ENCODE peak calls at places on chromosomes 4 and X, in six cellular contexts. L is left lung, O is fibroblast of pulmonary artery, W is fibroblast of the aortic adventitia, N is Calu3, E is stomach. Q is an unnamed sample.

GRCh38 chr4:34108456-34108855 is 2135.9 kb downstream of the ARAP2 start:
- DNase-seq in E (no peak), W (peak; percentile 1), L (no peak), O (peak; percentile 32), N (no peak), Q (no peak)

GRCh38 chr4:183888564-183888963 is 16.5 kb upstream of the STOX2 start:
- DNase-seq in O (no peak), L (no peak), E (no peak), N (no peak), W (no peak), Q (no peak)

GRCh38 chr4:152586668-152587067 is 50.8 kb upstream of the FBXW7 start:
- DNase-seq in W (no peak), L (no peak), N (no peak), O (no peak), E (no peak), Q (no peak)

GRCh38 chrX:106955004-106955772 is 35.0 kb downstream of the CLDN2 start:
- DNase-seq in L (no peak), O (peak; percentile 28), N (no peak), W (peak; percentile 28), E (no peak), Q (no peak)

GRCh38 chr4:170226288-170226687 is 136.5 kb upstream of the AADAT start:
- DNase-seq in L (no peak), N (peak; percentile 63), E (no peak), W (no peak), O (no peak), Q (no peak)

GRCh38 chrX:121641560-121641959 is 594.1 kb downstream of the GLUD2 start:
- DNase-seq in L (no peak), O (peak; percentile 18), E (no peak), N (no peak), W (peak; percentile 70), Q (no peak)

GRCh38 chr4:7845493-7846124 is 94.1 kb downstream of the AFAP1 start:
- DNase-seq in N (no peak), L (no peak), W (no peak), E (no peak), O (no peak), Q (no peak)

GRCh38 chrX:27336466-27337091 is 126.6 kb downstream of the PPP4R3C start:
- DNase-seq in O (peak; percentile 31), W (peak; percentile 0), L (no peak), N (peak; percentile 38), E (peak; percentile 33), Q (no peak)

GRCh38 chrX:14065800-14066199 is 36.1 kb upstream of the GEMIN8 start:
- DNase-seq in N (no peak), W (no peak), E (no peak), O (no peak), L (no peak), Q (no peak)

GRCh38 chr4:23290656-23291055 is 597.9 kb downstream of the GBA3 start:
- DNase-seq in N (no peak), W (no peak), E (no peak), L (no peak), O (peak; percentile 61), Q (no peak)

GRCh38 chrX:74579597-74580209 is 34.7 kb downstream of the RLIM start:
- DNase-seq in N (no peak), O (no peak), W (peak; percentile 53), E (no peak), L (no peak), Q (no peak)

GRCh38 chr4:116839826-116840225 is 245.6 kb downstream of the TRAM1L1 start:
- DNase-seq in E (no peak), L (no peak), N (no peak), O (peak; percentile 1), W (peak; percentile 0), Q (no peak)

GRCh38 chr4:77076889-77077635 is 1.3 kb upstream of the CCNI start:
- DNase-seq in L (no peak), W (no peak), E (no peak), N (no peak), O (no peak), Q (no peak)

GRCh38 chr4:148058160-148058859 is 326.4 kb downstream of the ARHGAP10 start:
- DNase-seq in W (no peak), O (no peak), N (no peak), L (no peak), E (no peak), Q (no peak)

GRCh38 chr4:89939464-89939863 is 44.8 kb downstream of the MMRN1 start:
- DNase-seq in O (no peak), E (no peak), W (no peak), N (no peak), L (no peak), Q (no peak)

GRCh38 chr4:113958766-113959540 is 20.5 kb downstream of the ARSJ start:
- DNase-seq in N (no peak), E (no peak), O (peak; percentile 91), L (no peak), W (peak; percentile 90), Q (no peak)

GRCh38 chr4:95540227-95540626 is 8.5 kb downstream of the UNC5C start:
- DNase-seq in O (no peak), L (no peak), E (no peak), N (no peak), W (peak; percentile 24), Q (no peak)

GRCh38 chrX:105136786-105137185 is 83.7 kb downstream of the TEX13A start:
- DNase-seq in N (no peak), O (no peak), L (no peak), W (no peak), E (no peak), Q (no peak)

GRCh38 chr4:174119818-174120217 is 163.6 kb downstream of the FBXO8 start:
- DNase-seq in O (peak; percentile 14), N (no peak), L (no peak), W (no peak), E (no peak), Q (no peak)

GRCh38 chr4:19961092-19961491 is 290.6 kb upstream of the SLIT2 start:
- DNase-seq in N (no peak), O (peak; percentile 38), E (no peak), W (peak; percentile 78), L (no peak), Q (no peak)

GRCh38 chr4:140110542-140110941 is 43.4 kb downstream of the MAML3 start:
- DNase-seq in W (no peak), N (no peak), E (no peak), L (no peak), O (no peak), Q (no peak)

GRCh38 chrX:105211051-105211575 is 9.4 kb downstream of the TEX13A start:
- DNase-seq in O (peak; percentile 7), E (no peak), L (no peak), W (no peak), N (no peak), Q (no peak)

GRCh38 chr4:128686032-128686465 is 123.5 kb upstream of the JADE1 start:
- DNase-seq in N (no peak), E (no peak), O (peak; percentile 38), W (peak; percentile 45), L (no peak), Q (no peak)

GRCh38 chr4:145234086-145234694 is 53.8 kb upstream of the OTUD4 start:
- DNase-seq in O (peak; percentile 74), L (no peak), W (peak; percentile 76), E (peak; percentile 59), N (peak; percentile 69), Q (peak; percentile 44)

DNA sequence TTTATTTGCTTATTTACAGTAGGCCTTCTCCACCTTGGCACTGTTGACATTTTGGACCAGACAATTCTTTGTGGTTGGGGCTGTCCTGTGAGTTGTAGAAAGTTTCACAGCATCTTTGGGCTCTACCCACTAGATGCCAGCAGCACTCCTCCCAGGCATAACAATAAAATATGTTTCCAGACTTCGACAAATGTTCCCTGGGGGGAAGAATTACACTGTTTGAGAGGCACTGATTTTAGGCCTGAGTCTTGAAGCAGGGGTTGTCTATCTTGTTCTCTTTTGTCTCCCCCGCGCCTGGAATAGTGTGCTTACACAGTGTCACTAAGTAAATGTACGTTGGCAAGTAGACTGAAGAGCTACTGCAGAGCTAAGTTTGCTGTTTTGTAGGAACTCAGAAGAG is 254.4 kb upstream of the BOD1L1 start:
- DNase-seq in L (no peak), N (no peak), E (no peak), W (peak; percentile 58), O (peak; percentile 40), Q (no peak)
- TF ChIP-seq CTCF in L (no peak), N (no peak), E (no peak), W (peak; percentile 49), O (peak; percentile 33), Q (no peak)

GRCh38 chr4:124431663-124432192 is 280.8 kb downstream of the ANKRD50 start:
- DNase-seq in E (no peak), O (peak; percentile 25), N (no peak), L (no peak), W (no peak), Q (no peak)
- TF ChIP-seq CTCF in E (no peak), O (no peak), N (no peak), L (no peak), W (no peak), Q (no peak)

GRCh38 chrX:39449352-39449751 is 648.1 kb downstream of the MID1IP1 start:
- DNase-seq in E (no peak), N (no peak), O (no peak), L (no peak), W (no peak), Q (no peak)

GRCh38 chrX:39452404-39452803 is 645.4 kb downstream of the BCOR start:
- DNase-seq in L (no peak), O (no peak), E (no peak), N (no peak), W (no peak), Q (no peak)

GRCh38 chrX:39453847-39454645 is 643.7 kb downstream of the BCOR start:
- DNase-seq in N (no peak), O (no peak), L (no peak), W (no peak), E (no peak), Q (no peak)

GRCh38 chrX:39451061-39451460 is 646.7 kb downstream of the BCOR start:
- DNase-seq in O (no peak), L (no peak), E (no peak), N (no peak), W (no peak), Q (no peak)

GRCh38 chrX:39450578-39450977 is 647.2 kb downstream of the BCOR start:
- DNase-seq in E (no peak), W (no peak), L (no peak), N (no peak), O (no peak), Q (no peak)
- TF ChIP-seq CTCF in E (no peak), W (no peak), L (no peak), N (no peak), O (no peak), Q (no peak)

GRCh38 chr4:47386592-47387235 is 76.8 kb downstream of the COMMD8 start:
- DNase-seq in W (peak; percentile 87), E (no peak), O (peak; percentile 16), N (no peak), L (no peak), Q (no peak)
- TF ChIP-seq CTCF in W (no peak), E (no peak), O (no peak), N (no peak), L (no peak), Q (no peak)